ENCODE peak calls at places on chromosomes 13 and 19, in nine cellular contexts. One of them, this sample, is unnamed.

GRCh38 chr13:43963726-43964125 is 84.0 kb downstream of the LACC1 start:
- DNase-seq in upper lobe of left lung: no peak
- DNase-seq in transverse colon: no peak
- DNase-seq in breast epithelium: no peak
- DNase-seq in suprapubic skin: no peak
- DNase-seq in sigmoid colon: no peak
- DNase-seq in HCT116: peak; percentile 8
- DNase-seq in HepG2: no peak
- DNase-seq in K562: no peak
- DNase-seq in this sample: no peak

GRCh38 chr19:45676851-45677263 is 8.8 kb downstream of the GIPR start:
- DNase-seq in upper lobe of left lung: no peak
- DNase-seq in transverse colon: peak; percentile 56
- DNase-seq in breast epithelium: peak; percentile 34
- DNase-seq in suprapubic skin: no peak
- DNase-seq in sigmoid colon: no peak
- DNase-seq in HCT116: no peak
- DNase-seq in HepG2: no peak
- DNase-seq in K562: no peak
- DNase-seq in this sample: peak; percentile 80

GRCh38 chr19:2097330-2098327 is 914 bp downstream of the IZUMO4 start:
- DNase-seq in upper lobe of left lung: peak; percentile 84
- DNase-seq in transverse colon: peak; percentile 36
- DNase-seq in breast epithelium: no peak
- DNase-seq in suprapubic skin: no peak
- DNase-seq in sigmoid colon: peak; percentile 80
- DNase-seq in HCT116: no peak
- DNase-seq in HepG2: no peak
- DNase-seq in K562: peak; percentile 15
- DNase-seq in this sample: peak; percentile 89

GRCh38 chr19:38665950-38666661 is 18.7 kb downstream of the ACTN4 start:
- DNase-seq in upper lobe of left lung: peak; percentile 63
- DNase-seq in transverse colon: peak; percentile 57
- DNase-seq in breast epithelium: peak; percentile 76
- DNase-seq in suprapubic skin: no peak
- DNase-seq in sigmoid colon: peak; percentile 77
- DNase-seq in HCT116: no peak
- DNase-seq in HepG2: peak; percentile 68
- DNase-seq in K562: no peak
- DNase-seq in this sample: peak; percentile 78

GRCh38 chr13:39765801-39766463 is 110.5 kb downstream of the COG6 start:
- DNase-seq in upper lobe of left lung: no peak
- DNase-seq in transverse colon: peak; percentile 76
- DNase-seq in breast epithelium: peak; percentile 88
- DNase-seq in suprapubic skin: no peak
- DNase-seq in sigmoid colon: peak; percentile 75
- DNase-seq in HCT116: no peak
- DNase-seq in HepG2: no peak
- DNase-seq in K562: no peak
- DNase-seq in this sample: no peak

GRCh38 chr19:6211632-6212402 is 68.0 kb downstream of the MLLT1 start:
- DNase-seq in upper lobe of left lung: peak; percentile 81
- DNase-seq in transverse colon: no peak
- DNase-seq in breast epithelium: no peak
- DNase-seq in suprapubic skin: no peak
- DNase-seq in sigmoid colon: peak; percentile 63
- DNase-seq in HCT116: no peak
- DNase-seq in HepG2: no peak
- DNase-seq in K562: no peak
- DNase-seq in this sample: no peak

GRCh38 chr19:30754162-30754561 is 382.0 kb downstream of the ZNF536 start:
- DNase-seq in upper lobe of left lung: no peak
- DNase-seq in transverse colon: no peak
- DNase-seq in breast epithelium: no peak
- DNase-seq in suprapubic skin: no peak
- DNase-seq in sigmoid colon: no peak
- DNase-seq in HCT116: no peak
- DNase-seq in HepG2: no peak
- DNase-seq in K562: no peak
- DNase-seq in this sample: no peak

GRCh38 chr13:45519473-45519872 is 54.7 kb downstream of the COG3 start:
- DNase-seq in upper lobe of left lung: no peak
- DNase-seq in transverse colon: no peak
- DNase-seq in breast epithelium: no peak
- DNase-seq in suprapubic skin: no peak
- DNase-seq in sigmoid colon: no peak
- DNase-seq in HCT116: no peak
- DNase-seq in HepG2: no peak
- DNase-seq in K562: no peak
- DNase-seq in this sample: no peak

GRCh38 chr13:21583496-21583895 is 20.5 kb downstream of the MICU2 start:
- DNase-seq in upper lobe of left lung: no peak
- DNase-seq in transverse colon: no peak
- DNase-seq in breast epithelium: no peak
- DNase-seq in suprapubic skin: no peak
- DNase-seq in sigmoid colon: no peak
- DNase-seq in HCT116: no peak
- DNase-seq in HepG2: peak; percentile 44
- DNase-seq in K562: no peak
- DNase-seq in this sample: no peak

GRCh38 chr13:90154311-90154960 is 1193.1 kb upstream of the MIR17HG start:
- DNase-seq in upper lobe of left lung: no peak
- DNase-seq in transverse colon: no peak
- DNase-seq in breast epithelium: no peak
- DNase-seq in suprapubic skin: no peak
- DNase-seq in sigmoid colon: no peak
- DNase-seq in HCT116: no peak
- DNase-seq in HepG2: no peak
- DNase-seq in K562: no peak
- DNase-seq in this sample: no peak

GRCh38 chr19:8831832-8832131 is 322 bp downstream of the ZNF558 start:
- DNase-seq in upper lobe of left lung: no peak
- DNase-seq in transverse colon: no peak
- DNase-seq in breast epithelium: no peak
- DNase-seq in suprapubic skin: no peak
- DNase-seq in sigmoid colon: no peak
- DNase-seq in HCT116: no peak
- DNase-seq in HepG2: no peak
- DNase-seq in K562: no peak
- DNase-seq in this sample: no peak

GRCh38 chr19:10766681-10767201 is 48.9 kb downstream of the DNM2 start:
- DNase-seq in upper lobe of left lung: no peak
- DNase-seq in transverse colon: no peak
- DNase-seq in breast epithelium: no peak
- DNase-seq in suprapubic skin: no peak
- DNase-seq in sigmoid colon: no peak
- DNase-seq in HCT116: no peak
- DNase-seq in HepG2: no peak
- DNase-seq in K562: no peak
- DNase-seq in this sample: no peak

GRCh38 chr19:10768936-10769335 is 51.1 kb downstream of the DNM2 start:
- DNase-seq in upper lobe of left lung: no peak
- DNase-seq in transverse colon: no peak
- DNase-seq in breast epithelium: no peak
- DNase-seq in suprapubic skin: no peak
- DNase-seq in sigmoid colon: no peak
- DNase-seq in HCT116: no peak
- DNase-seq in HepG2: no peak
- DNase-seq in K562: no peak
- DNase-seq in this sample: no peak

GRCh38 chr19:10768369-10768768 is 50.5 kb downstream of the DNM2 start:
- DNase-seq in upper lobe of left lung: no peak
- DNase-seq in transverse colon: no peak
- DNase-seq in breast epithelium: no peak
- DNase-seq in suprapubic skin: no peak
- DNase-seq in sigmoid colon: no peak
- DNase-seq in HCT116: no peak
- DNase-seq in HepG2: no peak
- DNase-seq in K562: no peak
- DNase-seq in this sample: no peak

GRCh38 chr19:10767726-10768125 is 49.8 kb downstream of the DNM2 start:
- DNase-seq in upper lobe of left lung: no peak
- DNase-seq in transverse colon: no peak
- DNase-seq in breast epithelium: no peak
- DNase-seq in suprapubic skin: no peak
- DNase-seq in sigmoid colon: no peak
- DNase-seq in HCT116: no peak
- DNase-seq in HepG2: no peak
- DNase-seq in K562: no peak
- DNase-seq in this sample: no peak

GRCh38 chr19:10769533-10770491 is 51.9 kb downstream of the DNM2 start:
- DNase-seq in upper lobe of left lung: no peak
- DNase-seq in transverse colon: peak; percentile 31
- DNase-seq in breast epithelium: no peak
- DNase-seq in suprapubic skin: no peak
- DNase-seq in sigmoid colon: peak; percentile 73
- DNase-seq in HCT116: no peak
- DNase-seq in HepG2: peak; percentile 76
- DNase-seq in K562: peak; percentile 63
- DNase-seq in this sample: no peak
- H3K27ac ChIP-seq in upper lobe of left lung: peak overlapping the region; percentile 82
- H3K27ac ChIP-seq in transverse colon: peak overlapping the region; percentile 83
- H3K27ac ChIP-seq in breast epithelium: peak overlapping the region; percentile 44
- H3K27ac ChIP-seq in suprapubic skin: no peak overlapping the region
- H3K27ac ChIP-seq in sigmoid colon: peak overlapping the region; percentile 55
- H3K27ac ChIP-seq in HCT116: no peak overlapping the region
- H3K27ac ChIP-seq in HepG2: peak overlapping the region; percentile 67
- H3K27ac ChIP-seq in K562: peak overlapping the region; percentile 38
- H3K27ac ChIP-seq in this sample: peak overlapping the region; percentile 61

GRCh38 chr19:750640-751423 is at the start of gene MISP:
- DNase-seq in upper lobe of left lung: peak; percentile 89
- DNase-seq in transverse colon: peak; percentile 95
- DNase-seq in breast epithelium: no peak
- DNase-seq in suprapubic skin: no peak
- DNase-seq in sigmoid colon: no peak
- DNase-seq in HCT116: no peak
- DNase-seq in HepG2: no peak
- DNase-seq in K562: peak; percentile 18
- DNase-seq in this sample: no peak
- TF ChIP-seq POLR2A in upper lobe of left lung: no peak
- TF ChIP-seq POLR2A in transverse colon: peak; percentile 90
- TF ChIP-seq POLR2A in breast epithelium: no peak
- TF ChIP-seq POLR2A in suprapubic skin: no peak
- TF ChIP-seq POLR2A in sigmoid colon: peak; percentile 60
- TF ChIP-seq POLR2A in HCT116: no peak
- TF ChIP-seq POLR2A in HepG2: no peak
- TF ChIP-seq POLR2A in K562: no peak
- TF ChIP-seq POLR2A in this sample: no peak

GRCh38 chr19:49687150-49687549 is 2.2 kb upstream of the ADM5 start:
- DNase-seq in upper lobe of left lung: peak; percentile 50
- DNase-seq in transverse colon: no peak
- DNase-seq in breast epithelium: no peak
- DNase-seq in suprapubic skin: no peak
- DNase-seq in sigmoid colon: no peak
- DNase-seq in HCT116: no peak
- DNase-seq in HepG2: no peak
- DNase-seq in K562: no peak
- DNase-seq in this sample: no peak

GRCh38 chr19:49689133-49690072 is at the start of gene ADM5:
- DNase-seq in upper lobe of left lung: peak; percentile 89
- DNase-seq in transverse colon: peak; percentile 70
- DNase-seq in breast epithelium: peak; percentile 50
- DNase-seq in suprapubic skin: peak; percentile 83
- DNase-seq in sigmoid colon: no peak
- DNase-seq in HCT116: no peak
- DNase-seq in HepG2: no peak
- DNase-seq in K562: no peak
- DNase-seq in this sample: peak; percentile 84

GRCh38 chr19:49690073-49690655 is 752 bp upstream of the CPT1C start:
- DNase-seq in upper lobe of left lung: no peak
- DNase-seq in transverse colon: no peak
- DNase-seq in breast epithelium: no peak
- DNase-seq in suprapubic skin: peak; percentile 78
- DNase-seq in sigmoid colon: no peak
- DNase-seq in HCT116: no peak
- DNase-seq in HepG2: no peak
- DNase-seq in K562: no peak
- DNase-seq in this sample: no peak

GRCh38 chr19:49687566-49688316 is 1.7 kb upstream of the ADM5 start:
- DNase-seq in upper lobe of left lung: peak; percentile 69
- DNase-seq in transverse colon: no peak
- DNase-seq in breast epithelium: no peak
- DNase-seq in suprapubic skin: peak; percentile 72
- DNase-seq in sigmoid colon: no peak
- DNase-seq in HCT116: no peak
- DNase-seq in HepG2: no peak
- DNase-seq in K562: no peak
- DNase-seq in this sample: no peak

DNA sequence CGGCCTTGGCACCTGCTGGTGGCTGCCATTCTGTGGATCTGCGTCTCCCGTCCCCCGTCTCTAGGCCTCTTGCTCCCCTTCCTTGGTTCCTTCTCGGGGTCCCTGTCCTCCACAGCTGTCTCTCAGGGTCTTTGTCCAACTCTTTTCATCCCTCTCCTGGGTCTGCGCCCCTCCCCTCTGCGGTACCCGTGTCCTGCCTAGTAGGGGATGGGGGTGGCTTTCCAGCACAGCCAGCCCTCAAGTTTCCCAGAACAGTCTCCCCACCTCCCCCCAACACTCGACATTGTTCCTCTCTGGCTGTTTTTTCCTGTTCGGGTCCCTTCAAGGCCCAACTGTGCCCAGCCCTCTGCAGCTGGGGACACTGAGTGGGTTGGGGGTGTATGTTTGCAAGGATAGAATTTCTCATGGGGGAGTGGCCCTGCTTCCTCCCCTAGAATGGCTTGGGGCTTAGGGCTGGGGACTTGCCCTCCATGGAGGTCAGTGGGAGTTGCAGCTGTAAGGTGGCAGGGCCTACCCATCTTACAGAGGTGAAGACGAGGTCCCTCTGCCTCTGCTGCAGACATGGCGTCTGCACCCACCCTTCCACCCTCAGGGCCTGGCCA is 762 bp upstream of the ADM5 start:
- DNase-seq in upper lobe of left lung: no peak
- DNase-seq in transverse colon: no peak
- DNase-seq in breast epithelium: no peak
- DNase-seq in suprapubic skin: peak; percentile 76
- DNase-seq in sigmoid colon: no peak
- DNase-seq in HCT116: no peak
- DNase-seq in HepG2: no peak
- DNase-seq in K562: no peak
- DNase-seq in this sample: no peak
- TF ChIP-seq POLR2AphosphoS5 in upper lobe of left lung: peak; percentile 8
- TF ChIP-seq POLR2AphosphoS5 in transverse colon: no peak
- TF ChIP-seq POLR2AphosphoS5 in breast epithelium: no peak
- TF ChIP-seq POLR2AphosphoS5 in suprapubic skin: no peak
- TF ChIP-seq POLR2AphosphoS5 in sigmoid colon: no peak
- TF ChIP-seq POLR2AphosphoS5 in HCT116: no peak
- TF ChIP-seq POLR2AphosphoS5 in HepG2: peak; percentile 35
- TF ChIP-seq POLR2AphosphoS5 in K562: no peak
- TF ChIP-seq POLR2AphosphoS5 in this sample: peak; percentile 45

DNA sequence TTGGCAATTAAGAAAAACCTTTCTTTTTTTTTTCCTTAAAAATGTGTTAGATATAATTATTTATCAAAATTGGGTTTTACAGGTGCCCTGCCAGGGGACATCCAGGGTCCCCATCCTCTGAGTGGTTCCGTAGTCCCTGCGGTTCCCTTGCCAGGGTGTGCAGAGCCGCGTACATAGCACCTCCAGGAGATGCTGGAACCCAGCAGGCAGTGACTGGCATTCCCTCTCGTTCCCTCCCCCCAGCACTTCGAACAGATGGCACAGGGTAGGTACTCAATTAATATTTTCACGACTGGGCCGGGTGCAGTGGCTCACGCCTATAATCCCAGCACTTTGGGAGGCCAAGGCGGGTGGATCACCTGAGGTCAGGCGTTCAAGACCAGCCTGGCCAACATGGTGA is 82.0 kb downstream of the COL4A1 start:
- DNase-seq in upper lobe of left lung: no peak
- DNase-seq in transverse colon: no peak
- DNase-seq in breast epithelium: no peak
- DNase-seq in suprapubic skin: no peak
- DNase-seq in sigmoid colon: no peak
- DNase-seq in HCT116: no peak
- DNase-seq in HepG2: no peak
- DNase-seq in K562: no peak
- DNase-seq in this sample: no peak
- H3K27ac ChIP-seq in upper lobe of left lung: no peak overlapping the region
- H3K27ac ChIP-seq in transverse colon: peak overlapping the region; percentile 49
- H3K27ac ChIP-seq in breast epithelium: no peak overlapping the region
- H3K27ac ChIP-seq in suprapubic skin: no peak overlapping the region
- H3K27ac ChIP-seq in sigmoid colon: peak overlapping the region; percentile 85
- H3K27ac ChIP-seq in HCT116: no peak overlapping the region
- H3K27ac ChIP-seq in HepG2: no peak overlapping the region
- H3K27ac ChIP-seq in K562: no peak overlapping the region
- H3K27ac ChIP-seq in this sample: peak overlapping the region; percentile 55